ENCODE peak calls at places on chromosomes 12 and 14, in eight cellular contexts. T is HCT116, M is K562, R is A549, J is SK-N-SH, I is endothelial cell of umbilical vein, S is GM12878, L is H1. P is an unnamed sample.

GRCh38 chr12:100779191-100779590 is 15.4 kb upstream of the ANO4 start:
- DNase-seq in I (no peak), M (no peak), R (no peak), T (no peak), S (no peak), J (no peak), L (no peak), P (no peak)

GRCh38 chr14:89540009-89540829 is 123.2 kb upstream of the FOXN3 start:
- DNase-seq in R (no peak), J (no peak), I (no peak), L (no peak), M (no peak), S (no peak), T (no peak), P (no peak)

GRCh38 chr14:76761198-76761848 is at the start of gene VASH1:
- DNase-seq in M (peak; percentile 55), I (peak; percentile 75), T (peak; percentile 15), J (peak; percentile 97), S (no peak), L (no peak), R (peak; percentile 61), P (peak; percentile 80)

GRCh38 chr14:99514552-99515300 is 33.5 kb downstream of the CCNK start:
- DNase-seq in M (no peak), R (no peak), J (peak; percentile 14), I (no peak), T (no peak), S (no peak), L (no peak), P (no peak)

GRCh38 chr12:23140710-23141109 is 515.7 kb downstream of the ETNK1 start:
- DNase-seq in L (no peak), J (no peak), T (no peak), I (peak; percentile 32), S (no peak), M (no peak), R (no peak), P (no peak)

GRCh38 chr14:55843718-55844403 is 263.9 kb downstream of the KTN1 start:
- DNase-seq in T (no peak), L (no peak), R (no peak), J (no peak), S (no peak), I (peak; percentile 25), M (no peak), P (no peak)

GRCh38 chr12:96303656-96304055 is 96.6 kb downstream of the CDK17 start:
- DNase-seq in R (no peak), M (no peak), L (no peak), S (no peak), J (no peak), T (no peak), I (peak; percentile 32), P (no peak)

GRCh38 chr12:95118138-95118787 is 44.8 kb upstream of the NR2C1 start:
- DNase-seq in R (peak; percentile 80), J (no peak), M (no peak), S (no peak), T (no peak), I (peak; percentile 95), L (no peak), P (no peak)

GRCh38 chr12:91753649-91754048 is 392.0 kb downstream of the BTG1 start:
- DNase-seq in L (no peak), S (no peak), J (no peak), R (no peak), I (no peak), M (no peak), T (no peak), P (no peak)

GRCh38 chr12:78802593-78802992 is 62.0 kb upstream of the SYT1 start:
- DNase-seq in T (no peak), S (no peak), M (no peak), I (no peak), L (no peak), R (peak; percentile 62), J (peak; percentile 19), P (no peak)

GRCh38 chr12:49795654-49796105 is 32.5 kb downstream of the NCKAP5L start:
- DNase-seq in J (no peak), I (no peak), R (no peak), T (no peak), S (no peak), M (no peak), L (no peak), P (no peak)

GRCh38 chr12:130826151-130826801 is 12.8 kb downstream of the STX2 start:
- DNase-seq in I (peak; percentile 7), R (peak; percentile 76), J (peak; percentile 85), L (peak; percentile 67), T (no peak), S (no peak), M (peak; percentile 89), P (peak; percentile 80)

GRCh38 chr12:121240484-121241202 is 30.7 kb downstream of the P2RX4 start:
- DNase-seq in M (peak; percentile 57), I (no peak), S (no peak), L (no peak), J (no peak), T (no peak), R (no peak), P (peak; percentile 97)

GRCh38 chr14:91252901-91253794 is 8.6 kb upstream of the GPR68 start:
- DNase-seq in L (no peak), R (no peak), I (no peak), S (no peak), M (peak; percentile 73), T (no peak), J (peak; percentile 79), P (peak; percentile 52)

GRCh38 chr14:100815478-100816285 is 10.2 kb upstream of the MEG3 start:
- DNase-seq in L (no peak), M (no peak), S (no peak), T (no peak), R (no peak), J (no peak), I (peak; percentile 83), P (no peak)

GRCh38 chr14:22391908-22392307 is 197.1 kb downstream of the DAD1 start:
- DNase-seq in J (peak; percentile 34), I (peak; percentile 78), S (peak; percentile 68), T (peak; percentile 28), M (peak; percentile 30), R (peak; percentile 67), L (peak; percentile 41), P (peak; percentile 88)

GRCh38 chr12:126069549-126070165 is 1004.4 kb downstream of the AACS start:
- DNase-seq in R (peak; percentile 68), T (peak; percentile 45), S (no peak), L (peak; percentile 39), I (peak; percentile 2), M (peak; percentile 22), J (peak; percentile 20), P (peak; percentile 77)

DNA sequence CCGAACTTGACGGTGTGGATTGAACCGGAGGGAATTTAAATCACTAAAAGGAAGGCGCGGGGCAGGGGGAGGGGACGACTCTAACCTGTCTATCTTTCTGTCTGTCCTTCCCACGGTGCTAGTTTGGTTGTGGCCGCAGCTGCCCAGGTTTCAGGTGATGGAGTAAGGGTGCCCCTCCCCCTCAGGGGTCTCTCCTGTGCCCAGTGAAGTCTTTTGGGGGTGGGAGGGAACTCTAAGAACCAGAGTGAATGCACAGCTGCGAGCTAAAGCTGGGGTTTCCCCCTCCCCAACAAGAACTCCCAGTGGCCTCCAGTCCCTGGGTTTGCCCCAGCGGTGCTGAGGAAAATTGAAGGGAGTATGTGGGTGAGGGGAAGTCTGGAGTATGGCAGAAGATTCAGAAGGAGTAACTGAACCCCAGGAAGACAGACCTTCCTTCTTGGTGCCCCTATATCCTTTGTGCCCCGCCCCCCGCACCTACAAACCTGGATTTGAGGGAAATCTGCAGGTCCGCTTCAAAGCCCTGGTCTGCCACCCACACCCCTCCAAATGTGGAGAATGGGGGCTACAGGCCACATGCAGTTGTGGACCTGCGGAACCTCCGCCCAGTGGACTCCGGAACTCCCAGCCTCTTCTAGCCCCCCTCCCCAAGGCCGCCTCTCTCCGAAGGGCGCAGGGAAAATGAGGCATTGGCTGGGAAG is 3.6 kb upstream of the HOXC9 start:
- DNase-seq in J (no peak), I (no peak), S (no peak), M (no peak), L (no peak), R (no peak), T (no peak), P (no peak)
- H3K4me3 ChIP-seq in J (peak overlapping the region; percentile 2), I (no peak overlapping the region), S (peak overlapping the region; percentile 54), M (peak overlapping the region; percentile 61), L (no peak overlapping the region), R (peak overlapping the region; percentile 37), T (peak overlapping the region; percentile 78), P (peak overlapping the region; percentile 55)

DNA sequence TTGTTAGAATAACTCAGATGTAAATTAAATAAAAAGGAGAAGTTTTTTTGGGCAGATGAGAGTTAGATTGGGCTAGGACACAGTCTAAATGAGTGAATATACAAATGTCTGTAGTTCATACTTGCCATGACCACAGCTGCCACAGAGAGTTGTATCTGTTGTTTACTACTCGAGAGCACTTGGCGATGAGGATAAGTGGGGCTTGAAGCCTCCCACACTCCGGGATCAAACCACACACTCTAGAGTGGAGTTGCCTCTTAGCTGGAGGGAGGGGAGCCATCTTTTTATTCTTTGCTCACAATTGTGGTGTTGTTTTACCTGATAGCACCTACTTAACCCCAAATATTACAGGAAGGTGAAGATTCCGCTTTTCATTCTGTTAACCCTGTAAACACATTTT is 27.5 kb downstream of the BEST3 start:
- DNase-seq in T (no peak), J (no peak), M (peak; percentile 37), S (no peak), I (no peak), L (no peak), R (no peak), P (no peak)
- TF ChIP-seq MAX in T (no peak), J (no peak), M (no peak), S (no peak), I (no peak), L (no peak), R (no peak), P (no peak)

DNA sequence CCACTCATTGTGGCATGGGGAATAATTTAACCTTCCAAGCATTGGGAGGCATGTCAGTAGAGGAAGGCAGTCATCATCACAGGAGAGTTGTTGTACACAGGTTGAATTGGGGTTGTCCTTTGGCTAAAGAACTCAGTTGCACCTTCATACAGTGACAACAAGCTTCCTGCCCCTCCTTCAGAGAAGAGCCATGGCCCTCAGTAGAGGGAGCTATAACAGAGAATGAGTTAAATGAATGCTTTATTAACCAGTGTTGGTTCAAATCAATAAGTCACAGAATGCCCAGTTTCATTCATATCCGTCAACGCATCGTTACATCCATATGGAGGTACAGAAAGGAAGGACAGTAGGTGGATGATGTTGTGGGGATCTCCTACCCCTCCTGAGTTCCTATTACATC is 4.8 kb downstream of the IFNG-AS1 start:
- DNase-seq in L (no peak), J (no peak), I (no peak), T (no peak), R (no peak), S (no peak), M (no peak), P (no peak)
- TF ChIP-seq CTCF in L (no peak), J (no peak), I (no peak), T (peak; percentile 37), R (no peak), S (no peak), M (no peak), P (peak; percentile 4)

DNA sequence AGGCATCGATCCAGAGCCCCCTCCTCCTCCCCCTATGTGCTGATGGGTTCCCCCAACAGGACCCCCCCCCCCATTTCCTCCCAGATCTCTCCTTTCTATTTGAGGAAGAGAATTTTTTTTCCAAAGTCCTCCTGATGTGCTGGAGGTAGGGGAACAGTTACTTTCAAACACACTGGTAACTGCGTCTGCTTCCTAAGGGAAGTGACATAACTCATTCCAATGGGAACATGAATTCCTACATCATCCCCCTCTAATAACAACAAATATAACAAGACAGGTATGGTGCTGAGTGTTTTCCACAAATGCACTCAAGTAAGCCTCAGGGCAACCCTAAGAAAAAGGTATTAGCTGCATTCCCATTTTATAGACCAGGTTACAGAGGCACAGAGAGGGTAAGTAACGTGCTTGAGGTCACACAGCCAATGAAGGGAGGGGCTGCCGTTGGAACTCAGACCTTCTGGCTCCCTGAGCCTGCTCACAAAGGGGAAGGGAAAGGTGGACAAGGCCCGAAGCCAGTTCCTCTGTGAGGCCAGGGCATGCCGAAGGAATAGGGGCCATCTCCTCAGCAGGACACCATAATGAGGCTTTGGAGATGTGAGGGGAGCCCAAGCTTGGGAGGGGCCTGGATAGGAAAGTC is 121.1 kb upstream of the NCOR2 start:
- DNase-seq in I (peak; percentile 56), R (no peak), M (no peak), S (no peak), T (no peak), L (no peak), J (no peak), P (no peak)
- H3K4me3 ChIP-seq in I (no peak overlapping the region), R (no peak overlapping the region), M (no peak overlapping the region), S (no peak overlapping the region), T (no peak overlapping the region), L (no peak overlapping the region), J (no peak overlapping the region), P (no peak overlapping the region)